ENCODE peak calls at places on chromosomes 5 and 9, in six cellular contexts. One of them, this sample, is unnamed.

GRCh38 chr5:126369995-126370731 is 53.0 kb upstream of the GRAMD2B start:
- DNase-seq in A172: no peak
- DNase-seq in activated CD4-positive, alpha-beta memory T cell treated with anti-CD3 and anti-CD28 coated beads, Interleukin-2, amount 10 ng/mL, durations not matched to agents 7 days and 5 days: no peak
- DNase-seq in HCT116: no peak
- DNase-seq in WTC11: peak; percentile 22
- DNase-seq in germinal center: no peak
- DNase-seq in this sample: no peak

GRCh38 chr9:134344068-134344820 is 18.0 kb downstream of the RXRA start:
- DNase-seq in A172: no peak
- DNase-seq in activated CD4-positive, alpha-beta memory T cell treated with anti-CD3 and anti-CD28 coated beads, Interleukin-2, amount 10 ng/mL, durations not matched to agents 7 days and 5 days: peak; percentile 31
- DNase-seq in HCT116: no peak
- DNase-seq in WTC11: peak; percentile 46
- DNase-seq in germinal center: no peak
- DNase-seq in this sample: no peak

GRCh38 chr5:14410942-14411258 is 170.7 kb upstream of the OTULINL start:
- DNase-seq in A172: no peak
- DNase-seq in activated CD4-positive, alpha-beta memory T cell treated with anti-CD3 and anti-CD28 coated beads, Interleukin-2, amount 10 ng/mL, durations not matched to agents 7 days and 5 days: no peak
- DNase-seq in HCT116: no peak
- DNase-seq in WTC11: no peak
- DNase-seq in germinal center: no peak
- DNase-seq in this sample: no peak

GRCh38 chr5:31581498-31582099 is 49.5 kb downstream of the C5orf22 start:
- DNase-seq in A172: peak; percentile 42
- DNase-seq in activated CD4-positive, alpha-beta memory T cell treated with anti-CD3 and anti-CD28 coated beads, Interleukin-2, amount 10 ng/mL, durations not matched to agents 7 days and 5 days: no peak
- DNase-seq in HCT116: peak; percentile 22
- DNase-seq in WTC11: no peak
- DNase-seq in germinal center: no peak
- DNase-seq in this sample: no peak

GRCh38 chr5:15525679-15526275 is 25.8 kb downstream of the FBXL7 start:
- DNase-seq in A172: no peak
- DNase-seq in activated CD4-positive, alpha-beta memory T cell treated with anti-CD3 and anti-CD28 coated beads, Interleukin-2, amount 10 ng/mL, durations not matched to agents 7 days and 5 days: no peak
- DNase-seq in HCT116: no peak
- DNase-seq in WTC11: no peak
- DNase-seq in germinal center: no peak
- DNase-seq in this sample: no peak

GRCh38 chr9:134058716-134059115 is 9.1 kb downstream of the BRD3 start:
- DNase-seq in A172: peak; percentile 48
- DNase-seq in activated CD4-positive, alpha-beta memory T cell treated with anti-CD3 and anti-CD28 coated beads, Interleukin-2, amount 10 ng/mL, durations not matched to agents 7 days and 5 days: no peak
- DNase-seq in HCT116: no peak
- DNase-seq in WTC11: no peak
- DNase-seq in germinal center: no peak
- DNase-seq in this sample: peak; percentile 18

GRCh38 chr9:90309809-90310522 is 332.7 kb downstream of the DIRAS2 start:
- DNase-seq in A172: no peak
- DNase-seq in activated CD4-positive, alpha-beta memory T cell treated with anti-CD3 and anti-CD28 coated beads, Interleukin-2, amount 10 ng/mL, durations not matched to agents 7 days and 5 days: no peak
- DNase-seq in HCT116: no peak
- DNase-seq in WTC11: no peak
- DNase-seq in germinal center: no peak
- DNase-seq in this sample: no peak

GRCh38 chr9:122322553-122322952 is 48.3 kb upstream of the PTGS1 start:
- DNase-seq in A172: no peak
- DNase-seq in activated CD4-positive, alpha-beta memory T cell treated with anti-CD3 and anti-CD28 coated beads, Interleukin-2, amount 10 ng/mL, durations not matched to agents 7 days and 5 days: no peak
- DNase-seq in HCT116: no peak
- DNase-seq in WTC11: no peak
- DNase-seq in germinal center: no peak
- DNase-seq in this sample: no peak

GRCh38 chr5:122715095-122715494 is 59.8 kb upstream of the SNX2 start:
- DNase-seq in A172: no peak
- DNase-seq in activated CD4-positive, alpha-beta memory T cell treated with anti-CD3 and anti-CD28 coated beads, Interleukin-2, amount 10 ng/mL, durations not matched to agents 7 days and 5 days: no peak
- DNase-seq in HCT116: no peak
- DNase-seq in WTC11: no peak
- DNase-seq in germinal center: no peak
- DNase-seq in this sample: no peak

GRCh38 chr5:150257424-150257823 is 32.1 kb downstream of the CAMK2A start:
- DNase-seq in A172: no peak
- DNase-seq in activated CD4-positive, alpha-beta memory T cell treated with anti-CD3 and anti-CD28 coated beads, Interleukin-2, amount 10 ng/mL, durations not matched to agents 7 days and 5 days: no peak
- DNase-seq in HCT116: no peak
- DNase-seq in WTC11: no peak
- DNase-seq in germinal center: no peak
- DNase-seq in this sample: no peak

GRCh38 chr5:65802080-65802479 is 80.1 kb downstream of the NLN start:
- DNase-seq in A172: no peak
- DNase-seq in activated CD4-positive, alpha-beta memory T cell treated with anti-CD3 and anti-CD28 coated beads, Interleukin-2, amount 10 ng/mL, durations not matched to agents 7 days and 5 days: no peak
- DNase-seq in HCT116: no peak
- DNase-seq in WTC11: no peak
- DNase-seq in germinal center: no peak
- DNase-seq in this sample: no peak

GRCh38 chr5:122019936-122020590 is 58.0 kb downstream of the LOX start:
- DNase-seq in A172: no peak
- DNase-seq in activated CD4-positive, alpha-beta memory T cell treated with anti-CD3 and anti-CD28 coated beads, Interleukin-2, amount 10 ng/mL, durations not matched to agents 7 days and 5 days: no peak
- DNase-seq in HCT116: no peak
- DNase-seq in WTC11: no peak
- DNase-seq in germinal center: no peak
- DNase-seq in this sample: no peak

GRCh38 chr5:157280927-157281326 is 15.0 kb downstream of the CYFIP2 start:
- DNase-seq in A172: peak; percentile 38
- DNase-seq in activated CD4-positive, alpha-beta memory T cell treated with anti-CD3 and anti-CD28 coated beads, Interleukin-2, amount 10 ng/mL, durations not matched to agents 7 days and 5 days: no peak
- DNase-seq in HCT116: no peak
- DNase-seq in WTC11: no peak
- DNase-seq in germinal center: no peak
- DNase-seq in this sample: no peak

GRCh38 chr5:127153521-127153920 is 80.2 kb upstream of the C5orf63 start:
- DNase-seq in A172: no peak
- DNase-seq in activated CD4-positive, alpha-beta memory T cell treated with anti-CD3 and anti-CD28 coated beads, Interleukin-2, amount 10 ng/mL, durations not matched to agents 7 days and 5 days: no peak
- DNase-seq in HCT116: no peak
- DNase-seq in WTC11: no peak
- DNase-seq in germinal center: no peak
- DNase-seq in this sample: no peak

This sample was measured in H9.